ENCODE peak calls at places on chromosomes 7 and 10, in nine cellular contexts. Y is cardiac muscle cell; O is AG08395; F is upper lobe of left lung; M is aorta; N is stimulated activated CD4-positive, alpha-beta T cell treated with anti-CD3 and anti-CD28 coated beads, Interleukin-2, amount 100 ng/mL, for 48 hours; H is Kasumi-1; C is GM23248; J is amygdala. X is an unnamed sample.

GRCh38 chr7:142150869-142151268 is 39.4 kb downstream of the MGAM2 start:
- DNase-seq in Y (no peak), C (no peak), H (no peak), O (no peak), F (no peak), M (no peak), N (no peak), J (no peak), X (no peak)

GRCh38 chr7:44639701-44640321 is 33.4 kb downstream of the OGDH start:
- DNase-seq in M (peak; percentile 60), Y (peak; percentile 77), H (no peak), N (no peak), F (peak; percentile 62), J (no peak), C (peak; percentile 69), O (peak; percentile 45), X (no peak)

GRCh38 chr10:114345701-114346100 is 58.6 kb downstream of the AFAP1L2 start:
- DNase-seq in M (no peak), F (no peak), O (no peak), J (no peak), N (no peak), Y (no peak), H (no peak), C (no peak), X (no peak)

GRCh38 chr10:104123397-104123796 is 1.4 kb downstream of the SFR1 start:
- DNase-seq in F (no peak), M (no peak), C (peak; percentile 47), O (peak; percentile 41), H (peak; percentile 72), J (no peak), Y (no peak), N (no peak), X (no peak)

GRCh38 chr10:125633517-125633999 is 49.4 kb downstream of the TEX36 start:
- DNase-seq in M (no peak), H (no peak), N (no peak), J (no peak), C (no peak), F (no peak), Y (no peak), O (no peak), X (no peak)

GRCh38 chr10:11242443-11243386 is 225.0 kb downstream of the CELF2 start:
- DNase-seq in N (no peak), Y (no peak), J (no peak), O (no peak), M (no peak), F (no peak), C (peak; percentile 34), H (no peak), X (no peak)

GRCh38 chr7:43290978-43291377 is 178.5 kb downstream of the HECW1 start:
- DNase-seq in Y (no peak), H (no peak), F (no peak), O (no peak), C (no peak), M (no peak), J (no peak), N (no peak), X (no peak)

GRCh38 chr10:127737563-127738511 is 852 bp downstream of the FOXI2 start:
- DNase-seq in M (no peak), N (no peak), J (no peak), O (no peak), Y (no peak), F (no peak), C (no peak), H (no peak), X (no peak)

GRCh38 chr10:42755028-42755451 is 27.6 kb upstream of the BMS1 start:
- DNase-seq in C (no peak), N (no peak), M (no peak), H (peak; percentile 10), J (no peak), F (no peak), O (no peak), Y (peak; percentile 2), X (no peak)

GRCh38 chr7:141217938-141218337 is 144.1 kb downstream of the TMEM178B start:
- DNase-seq in C (no peak), F (no peak), H (no peak), N (no peak), O (no peak), J (no peak), M (no peak), Y (no peak), X (no peak)

GRCh38 chr7:28784166-28784870 is 173.8 kb downstream of the TRIL start:
- DNase-seq in F (no peak), Y (peak; percentile 35), C (peak; percentile 73), J (no peak), H (no peak), N (no peak), M (no peak), O (peak; percentile 42), X (no peak)

GRCh38 chr10:101495324-101495925 is 92.6 kb downstream of the POLL start:
- DNase-seq in N (no peak), M (no peak), H (peak; percentile 85), F (no peak), O (no peak), Y (peak; percentile 23), J (no peak), C (peak; percentile 16), X (no peak)

GRCh38 chr7:141754939-141755338 is 9.0 kb upstream of the TAS2R3 start:
- DNase-seq in M (no peak), H (peak; percentile 62), O (peak; percentile 24), J (no peak), N (no peak), C (peak; percentile 44), F (no peak), Y (peak; percentile 52), X (peak; percentile 39)

GRCh38 chr10:44801383-44802327 is 109.5 kb upstream of the TMEM72 start:
- DNase-seq in C (peak; percentile 67), J (peak; percentile 18), O (peak; percentile 39), H (no peak), F (peak; percentile 93), N (no peak), Y (peak; percentile 56), M (peak; percentile 91), X (no peak)

GRCh38 chr10:91163269-91163708 is 57.2 kb upstream of the PCGF5 start:
- DNase-seq in C (peak; percentile 79), M (peak; percentile 78), J (peak; percentile 59), F (peak; percentile 50), O (peak; percentile 50), N (peak; percentile 46), H (peak; percentile 48), Y (peak; percentile 77), X (no peak)

GRCh38 chr10:108911814-108912541 is 1011.3 kb downstream of the XPNPEP1 start:
- DNase-seq in N (no peak), C (peak; percentile 87), H (no peak), Y (no peak), J (peak; percentile 15), O (peak; percentile 72), M (peak; percentile 39), F (peak; percentile 32), X (peak; percentile 29)

GRCh38 chr7:139855498-139856270 is 26.6 kb downstream of the TBXAS1 start:
- DNase-seq in N (no peak), F (peak; percentile 68), J (no peak), Y (no peak), H (peak; percentile 100), C (no peak), O (no peak), M (no peak), X (no peak)

GRCh38 chr7:14888904-14889482 is 13.6 kb downstream of the DGKB start:
- DNase-seq in H (no peak), M (no peak), Y (no peak), J (no peak), N (no peak), O (no peak), C (peak; percentile 14), F (no peak), X (no peak)

GRCh38 chr7:83469076-83469475 is 179.9 kb downstream of the SEMA3E start:
- DNase-seq in H (no peak), O (peak; percentile 45), J (no peak), Y (no peak), F (no peak), M (no peak), N (no peak), C (peak; percentile 58), X (no peak)

GRCh38 chr10:73780966-73781365 is 882 bp upstream of the CHCHD1 start:
- DNase-seq in O (no peak), H (peak; percentile 21), M (peak; percentile 42), N (no peak), C (peak; percentile 55), F (no peak), Y (no peak), J (no peak), X (no peak)

GRCh38 chr7:117169907-117170306 is 153.0 kb downstream of the WNT2 start:
- DNase-seq in C (no peak), N (no peak), J (no peak), O (no peak), H (no peak), F (no peak), Y (no peak), M (peak; percentile 48), X (no peak)

GRCh38 chr7:90817846-90818245 is 221.7 kb downstream of the CDK14 start:
- DNase-seq in Y (no peak), C (peak; percentile 2), H (no peak), J (no peak), M (no peak), O (no peak), F (no peak), N (no peak), X (no peak)

GRCh38 chr10:57849726-57850357 is 417.9 kb downstream of the IPMK start:
- DNase-seq in M (no peak), J (no peak), C (peak; percentile 23), F (no peak), O (no peak), H (peak; percentile 54), Y (no peak), N (no peak), X (no peak)

GRCh38 chr7:32470871-32471270 is 19.3 kb downstream of the LSM5 start:
- DNase-seq in J (no peak), F (no peak), Y (no peak), M (no peak), H (no peak), N (no peak), C (no peak), O (no peak), X (no peak)

GRCh38 chr10:102732661-102733060 is 11.1 kb upstream of the WBP1L start:
- DNase-seq in Y (no peak), O (no peak), J (no peak), N (no peak), M (no peak), C (no peak), F (no peak), H (no peak), X (no peak)

GRCh38 chr7:27071622-27072390 is 24.0 kb downstream of the HOXA1 start:
- DNase-seq in F (no peak), J (no peak), M (no peak), H (no peak), O (no peak), N (no peak), C (no peak), Y (no peak), X (no peak)

GRCh38 chr7:95917622-95918021 is 145.3 kb downstream of the DYNC1I1 start:
- DNase-seq in C (no peak), M (no peak), H (no peak), J (no peak), O (no peak), N (no peak), Y (no peak), F (no peak), X (no peak)

GRCh38 chr7:44608916-44609648 is 2.7 kb downstream of the OGDH start:
- DNase-seq in O (peak; percentile 47), N (no peak), F (no peak), M (no peak), Y (no peak), C (peak; percentile 77), J (no peak), H (peak; percentile 36), X (no peak)

GRCh38 chr7:43018446-43018845 is 86.3 kb downstream of the MRPL32 start:
- DNase-seq in H (no peak), N (no peak), M (no peak), Y (no peak), C (peak; percentile 72), F (no peak), O (peak; percentile 12), J (no peak), X (no peak)

GRCh38 chr10:103273026-103273425 is 3.9 kb upstream of the INA start:
- DNase-seq in F (no peak), N (no peak), O (peak; percentile 98), M (peak; percentile 68), C (peak; percentile 99), H (no peak), Y (no peak), J (no peak), X (no peak)

GRCh38 chr10:128411624-128412023 is 285.4 kb upstream of the MKI67 start:
- DNase-seq in M (no peak), C (no peak), O (no peak), F (no peak), Y (no peak), H (no peak), J (no peak), N (no peak), X (no peak)